ENCODE peak calls at places on chromosome 6, in six cellular contexts. K is lung, J is BJ, I is fibroblast of lung, T is psoas muscle, U is esophagus muscularis mucosa. R is an unnamed sample.

GRCh38 chr6:129536271-129536670 is 173.7 kb downstream of the ARHGAP18 start:
- DNase-seq in T (no peak), J (no peak), U (no peak), I (no peak), K (no peak), R (no peak)

GRCh38 chr6:23111984-23112383 is 542.6 kb downstream of the HDGFL1 start:
- DNase-seq in K (no peak), J (peak; percentile 45), U (no peak), I (peak; percentile 79), T (no peak), R (no peak)

GRCh38 chr6:155259897-155260296 is 3.9 kb upstream of the CLDN20 start:
- DNase-seq in J (no peak), U (no peak), T (no peak), I (no peak), K (no peak), R (no peak)

GRCh38 chr6:163994566-163994965 is 580.0 kb downstream of the QKI start:
- DNase-seq in T (no peak), I (peak; percentile 34), U (peak; percentile 89), K (no peak), J (no peak), R (no peak)

GRCh38 chr6:132414761-132415160 is 13.5 kb upstream of the MOXD1 start:
- DNase-seq in K (no peak), J (no peak), T (no peak), U (no peak), I (no peak), R (peak; percentile 34)

GRCh38 chr6:84687487-84687886 is 76.9 kb downstream of the TBX18 start:
- DNase-seq in I (peak; percentile 40), T (no peak), U (no peak), J (peak; percentile 17), K (no peak), R (no peak)

GRCh38 chr6:16481680-16482079 is 243.3 kb downstream of the GMPR start:
- DNase-seq in U (no peak), I (no peak), T (no peak), K (no peak), J (no peak), R (no peak)

GRCh38 chr6:3455121-3455489 is 1.7 kb downstream of the SLC22A23 start:
- DNase-seq in K (no peak), T (no peak), U (no peak), I (no peak), J (no peak), R (no peak)

GRCh38 chr6:105372142-105372861 is 30.6 kb downstream of the PREP start:
- DNase-seq in T (no peak), K (no peak), I (no peak), U (no peak), J (no peak), R (no peak)

GRCh38 chr6:72238900-72239299 is 352.6 kb downstream of the RIMS1 start:
- DNase-seq in I (peak; percentile 35), U (no peak), J (no peak), T (no peak), K (no peak), R (no peak)

GRCh38 chr6:168061269-168062210 is 17.5 kb downstream of the FRMD1 start:
- DNase-seq in U (no peak), T (no peak), J (no peak), K (no peak), I (no peak), R (no peak)

GRCh38 chr6:28160233-28160632 is 18.6 kb downstream of the ZKSCAN8 start:
- DNase-seq in I (no peak), K (no peak), T (no peak), J (no peak), U (no peak), R (no peak)

GRCh38 chr6:9204171-9204570 is 768.8 kb upstream of the SLC35B3 start:
- DNase-seq in T (no peak), I (peak; percentile 81), K (no peak), U (no peak), J (peak; percentile 39), R (no peak)

GRCh38 chr6:148502083-148502772 is 159.6 kb downstream of the SASH1 start:
- DNase-seq in K (no peak), J (no peak), U (no peak), I (peak; percentile 29), T (peak; percentile 76), R (no peak)

GRCh38 chr6:101918476-101918875 is 525.0 kb downstream of the GRIK2 start:
- DNase-seq in U (no peak), J (no peak), K (no peak), T (no peak), I (peak; percentile 1), R (no peak)

GRCh38 chr6:14228571-14228970 is 111.0 kb downstream of the CD83 start:
- DNase-seq in U (no peak), I (peak; percentile 56), J (peak; percentile 67), T (no peak), K (no peak), R (peak; percentile 19)

GRCh38 chr6:41462980-41463930 is 82.9 kb upstream of the FOXP4 start:
- DNase-seq in K (peak; percentile 74), I (peak; percentile 73), J (no peak), T (peak; percentile 76), U (no peak), R (peak; percentile 73)

GRCh38 chr6:91781946-91782345 is 1195.1 kb upstream of the MAP3K7 start:
- DNase-seq in J (no peak), I (no peak), U (no peak), T (peak; percentile 53), K (no peak), R (peak; percentile 15)

GRCh38 chr6:161418458-161418945 is 144.6 kb upstream of the AGPAT4 start:
- DNase-seq in K (no peak), J (peak; percentile 25), I (peak; percentile 86), U (no peak), T (no peak), R (no peak)

GRCh38 chr6:148343028-148343374 is 363 bp downstream of the SASH1 start:
- DNase-seq in U (no peak), T (peak; percentile 60), K (no peak), J (no peak), I (no peak), R (no peak)

GRCh38 chr6:112539355-112539754 is 192.2 kb downstream of the RFPL4B start:
- DNase-seq in K (no peak), I (no peak), T (no peak), U (no peak), J (peak; percentile 31), R (no peak)

GRCh38 chr6:7215798-7216231 is 97.2 kb downstream of the SSR1 start:
- DNase-seq in U (no peak), T (no peak), J (no peak), K (no peak), I (no peak), R (no peak)

GRCh38 chr6:12608016-12608860 is 108.3 kb upstream of the PHACTR1 start:
- DNase-seq in U (no peak), T (no peak), K (no peak), I (peak; percentile 67), J (peak; percentile 37), R (no peak)

DNA sequence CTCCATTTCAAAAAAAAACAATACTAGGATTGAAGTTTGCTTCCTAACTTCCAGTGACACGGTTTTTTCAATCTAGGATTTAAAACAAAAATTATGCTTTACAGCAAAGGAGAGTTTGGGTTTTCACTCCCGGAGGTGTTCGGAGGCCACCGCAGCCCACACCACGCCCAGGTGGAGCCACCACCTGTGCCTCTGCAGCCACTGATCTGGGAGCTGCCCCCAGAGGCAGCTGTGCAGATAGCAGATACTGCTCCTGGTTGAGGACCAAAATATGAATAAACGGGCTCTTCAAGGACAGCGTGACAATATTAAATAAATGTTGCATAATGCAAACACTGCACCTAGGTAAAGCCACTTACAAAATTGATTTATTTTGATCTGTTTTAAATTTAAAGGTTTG is 30.2 kb downstream of the DLL1 start:
- DNase-seq in K (no peak), U (no peak), I (no peak), J (no peak), T (no peak), R (no peak)
- TF ChIP-seq CTCF in K (no peak), U (no peak), I (no peak), J (no peak), T (no peak), R (no peak)

GRCh38 chr6:33683576-33684427 is 27.7 kb downstream of the UQCC2 start:
- DNase-seq in K (no peak), J (no peak), I (no peak), U (no peak), T (no peak), R (no peak)

GRCh38 chr6:33684428-33684896 is 27.0 kb downstream of the UQCC2 start:
- DNase-seq in I (no peak), J (no peak), T (no peak), U (no peak), K (no peak), R (no peak)

GRCh38 chr6:33686225-33686742 is 25.2 kb downstream of the UQCC2 start:
- DNase-seq in J (no peak), U (no peak), T (no peak), I (no peak), K (no peak), R (no peak)

GRCh38 chr6:33685411-33686224 is 25.9 kb downstream of the UQCC2 start:
- DNase-seq in K (no peak), T (no peak), I (no peak), U (no peak), J (no peak), R (no peak)

GRCh38 chr6:33684983-33685382 is 26.5 kb downstream of the UQCC2 start:
- DNase-seq in U (no peak), I (no peak), K (no peak), T (no peak), J (no peak), R (no peak)
- H3K36me3 ChIP-seq in U (peaks cover 97% of the 10 kb centered on the region), I (peaks cover 42% of the 10 kb centered on the region), K (no peaks in the 10 kb centered on the region), T (no peaks in the 10 kb centered on the region), J (peaks cover 59% of the 10 kb centered on the region), R (peaks cover 85% of the 10 kb centered on the region)

GRCh38 chr6:149907317-149907716 is 9.4 kb upstream of the RAET1E start:
- DNase-seq in T (no peak), J (no peak), U (no peak), K (no peak), I (no peak), R (no peak)

GRCh38 chr6:149905371-149905910 is 7.5 kb upstream of the RAET1E start:
- DNase-seq in T (no peak), J (no peak), I (no peak), K (no peak), U (no peak), R (no peak)

GRCh38 chr6:149905911-149906371 is 8.0 kb upstream of the RAET1E start:
- DNase-seq in K (no peak), T (no peak), I (no peak), U (no peak), J (no peak), R (no peak)

GRCh38 chr6:149904661-149905370 is 6.9 kb upstream of the RAET1E start:
- DNase-seq in I (no peak), T (peak; percentile 74), J (no peak), K (no peak), U (no peak), R (no peak)

GRCh38 chr6:149906405-149906804 is 8.5 kb upstream of the RAET1E start:
- DNase-seq in U (no peak), J (no peak), K (no peak), I (no peak), T (no peak), R (no peak)
- TF ChIP-seq CTCF in U (no peak), J (no peak), K (no peak), I (no peak), T (no peak), R (no peak)

GRCh38 chr6:24419526-24419925 is 16.8 kb downstream of the MRS2 start:
- DNase-seq in J (no peak), T (no peak), K (no peak), U (no peak), I (peak; percentile 63), R (no peak)
- H3K36me3 ChIP-seq in J (peaks cover 6% of the 10 kb centered on the region), T (peaks cover 12% of the 10 kb centered on the region), K (peaks cover 49% of the 10 kb centered on the region), U (peaks cover 100% of the 10 kb centered on the region), I (peaks cover 8% of the 10 kb centered on the region), R (peaks cover 99% of the 10 kb centered on the region)